ENCODE peak calls at places on chromosome 5, in six cellular contexts. U is heart left ventricle; N is activated effector memory CD4-positive, alpha-beta T cell treated with anti-CD3 and anti-CD28 coated beads, Interleukin-2, amount 50 U/mL, for 16 hours; G is GM23338; O is activated T-helper 9 cell treated with anti-CD3 and anti-CD28 coated beads, Interleukin-2, amount 50 U/mL, for 16 hours; D is retinal pigment epithelial cell. P is an unnamed sample.

GRCh38 chr5:56693220-56693579 is 122.1 kb upstream of the MAP3K1 start:
- DNase-seq in U (no peak), D (no peak), O (peak), N (peak), G (no peak), P (no peak)

GRCh38 chr5:35229076-35230042 is 928 bp downstream of the PRLR start:
- DNase-seq in D (no peak), O (no peak), U (no peak), N (no peak), G (peak), P (peak)

GRCh38 chr5:103894882-103895281 is 332.3 kb upstream of the NUDT12 start:
- DNase-seq in O (no peak), U (no peak), N (no peak), G (peak), D (no peak), P (peak)

GRCh38 chr5:127793879-127794278 is 90.7 kb downstream of the CCDC192 start:
- DNase-seq in G (no peak), U (no peak), O (no peak), D (no peak), N (no peak), P (no peak)

GRCh38 chr5:175867587-175868347 is 3.6 kb upstream of the CPLX2 start:
- DNase-seq in N (no peak), O (no peak), G (peak), D (no peak), U (no peak), P (no peak)

GRCh38 chr5:172496671-172497371 is 42.5 kb upstream of the SH3PXD2B start:
- DNase-seq in U (peak), G (no peak), O (no peak), N (peak), D (no peak), P (peak)

GRCh38 chr5:31036407-31036806 is 157.1 kb upstream of the CDH6 start:
- DNase-seq in D (peak), U (no peak), O (no peak), N (no peak), G (no peak), P (peak)

GRCh38 chr5:137642091-137642490 is 93.8 kb downstream of the KLHL3 start:
- DNase-seq in N (no peak), G (no peak), O (no peak), D (no peak), U (no peak), P (no peak)

GRCh38 chr5:9927521-9927997 is 297.4 kb upstream of the TAS2R1 start:
- DNase-seq in O (no peak), U (no peak), G (peak), D (no peak), N (no peak), P (no peak)

GRCh38 chr5:38104497-38105230 is 153.7 kb upstream of the EGFLAM start:
- DNase-seq in U (no peak), N (no peak), O (no peak), G (peak), D (no peak), P (no peak)

GRCh38 chr5:122229551-122229950 is 82.5 kb upstream of the SNCAIP start:
- DNase-seq in O (no peak), G (peak), D (no peak), N (no peak), U (no peak), P (no peak)

GRCh38 chr5:32223972-32224608 is 50.0 kb upstream of the GOLPH3 start:
- DNase-seq in N (no peak), O (no peak), D (peak), G (peak), U (no peak), P (peak)

GRCh38 chr5:100313657-100314056 is 221.5 kb upstream of the FAM174A start:
- DNase-seq in U (no peak), D (no peak), N (no peak), O (no peak), G (no peak), P (no peak)

GRCh38 chr5:139711067-139711851 is 63.1 kb downstream of the CXXC5 start:
- DNase-seq in G (peak), N (peak), U (peak), O (peak), D (no peak), P (peak)

GRCh38 chr5:36876965-36877666 is 547 bp downstream of the NIPBL start:
- DNase-seq in N (peak), O (peak), G (peak), D (no peak), U (peak), P (peak)

GRCh38 chr5:83029912-83030311 is 47.3 kb downstream of the TMEM167A start:
- DNase-seq in U (no peak), G (no peak), D (no peak), N (no peak), O (no peak), P (peak)

GRCh38 chr5:14142202-14142855 is 813 bp upstream of the TRIO start:
- DNase-seq in U (no peak), N (no peak), O (no peak), G (no peak), D (no peak), P (peak)

GRCh38 chr5:16520806-16521205 is 55.2 kb upstream of the ZNF622 start:
- DNase-seq in G (no peak), U (no peak), D (no peak), N (no peak), O (no peak), P (no peak)

GRCh38 chr5:134451618-134452505 is 40.2 kb upstream of the CDKN2AIPNL start:
- DNase-seq in U (peak), G (no peak), N (no peak), D (no peak), O (no peak), P (peak)

GRCh38 chr5:1364211-1364610 is 19.3 kb upstream of the CLPTM1L start:
- DNase-seq in N (no peak), O (no peak), U (no peak), G (no peak), D (no peak), P (no peak)

P was measured in GM03348.